ENCODE peak calls at places on chromosome 14, in ten cellular contexts. V is keratinocyte; N is aorta; C is CD8-positive, alpha-beta memory T cell; R is HAP-1; B is IMR-90; X is mesenchymal stem cell; L is cardiac muscle cell; H is stomach; A is ovary. S is an unnamed sample. For H3K4me1, the result is how much of the 10 kb centered on the place peaks cover.

GRCh38 chr14:52522033-52522432 is 30.3 kb downstream of the TXNDC16 start:
- DNase-seq in L (no peak), B (no peak), R (no peak), A (no peak), X (no peak), H (no peak), N (no peak), C (no peak), V (no peak), S (no peak)

GRCh38 chr14:30443368-30444007 is 115.5 kb upstream of the G2E3 start:
- DNase-seq in C (no peak), A (no peak), N (no peak), H (no peak), R (peak), X (peak), V (no peak), L (peak), B (peak), S (no peak)

GRCh38 chr14:54772451-54772881 is 130.2 kb downstream of the GCH1 start:
- DNase-seq in L (no peak), R (no peak), N (no peak), C (no peak), V (no peak), X (peak), A (no peak), B (peak), H (no peak), S (no peak)

GRCh38 chr14:84042992-84043391 is 1487.0 kb upstream of the FLRT2 start:
- DNase-seq in C (no peak), H (no peak), L (peak), R (no peak), V (no peak), A (no peak), B (no peak), N (no peak), X (no peak), S (no peak)

GRCh38 chr14:51498411-51499227 is 153.1 kb upstream of the FRMD6 start:
- DNase-seq in C (no peak), B (no peak), X (no peak), R (no peak), L (no peak), H (no peak), N (no peak), A (no peak), V (peak), S (no peak)

GRCh38 chr14:92596328-92596943 is 82.9 kb downstream of the RIN3 start:
- DNase-seq in N (no peak), B (no peak), A (no peak), L (peak), X (no peak), R (no peak), C (no peak), H (no peak), V (no peak), S (no peak)

GRCh38 chr14:90213099-90213748 is 43.1 kb upstream of the PSMC1 start:
- DNase-seq in R (no peak), A (no peak), B (no peak), V (no peak), N (no peak), C (no peak), L (no peak), X (no peak), H (no peak), S (no peak)

GRCh38 chr14:80902608-80903007 is 38.9 kb downstream of the CEP128 start:
- DNase-seq in N (no peak), L (no peak), X (no peak), H (no peak), B (no peak), C (no peak), A (no peak), R (peak), V (no peak), S (no peak)

GRCh38 chr14:74973003-74973614 is 17.7 kb upstream of the PGF start:
- DNase-seq in L (no peak), A (no peak), H (no peak), R (no peak), C (peak), X (no peak), B (peak), V (no peak), N (peak), S (no peak)

GRCh38 chr14:74257078-74257987 is 18.1 kb downstream of the VSX2 start:
- DNase-seq in L (peak), C (peak), R (peak), V (no peak), H (peak), B (peak), N (no peak), A (peak), X (no peak), S (peak)

GRCh38 chr14:101903111-101903561 is 61.2 kb upstream of the DYNC1H1 start:
- DNase-seq in X (no peak), N (no peak), V (no peak), B (no peak), A (peak), H (no peak), L (no peak), R (no peak), C (no peak), S (no peak)

GRCh38 chr14:63996575-63997220 is 143.9 kb downstream of the SYNE2 start:
- DNase-seq in C (no peak), V (no peak), R (no peak), H (no peak), N (no peak), X (no peak), L (no peak), A (no peak), B (no peak), S (no peak)

GRCh38 chr14:34971381-34971780 is 11.4 kb upstream of the SRP54 start:
- DNase-seq in C (no peak), V (no peak), H (no peak), B (peak), X (peak), N (no peak), R (no peak), L (no peak), A (no peak), S (no peak)

GRCh38 chr14:87044807-87045206 is 948.2 kb downstream of the GALC start:
- DNase-seq in A (no peak), V (no peak), R (no peak), X (no peak), L (no peak), C (no peak), N (no peak), B (no peak), H (no peak), S (no peak)
- H3K4me1 ChIP-seq in A (under half), V (under half), R (under half), X (under half), L (under half), C (under half), N (under half), B (under half), H (under half), S (under half)

DNA sequence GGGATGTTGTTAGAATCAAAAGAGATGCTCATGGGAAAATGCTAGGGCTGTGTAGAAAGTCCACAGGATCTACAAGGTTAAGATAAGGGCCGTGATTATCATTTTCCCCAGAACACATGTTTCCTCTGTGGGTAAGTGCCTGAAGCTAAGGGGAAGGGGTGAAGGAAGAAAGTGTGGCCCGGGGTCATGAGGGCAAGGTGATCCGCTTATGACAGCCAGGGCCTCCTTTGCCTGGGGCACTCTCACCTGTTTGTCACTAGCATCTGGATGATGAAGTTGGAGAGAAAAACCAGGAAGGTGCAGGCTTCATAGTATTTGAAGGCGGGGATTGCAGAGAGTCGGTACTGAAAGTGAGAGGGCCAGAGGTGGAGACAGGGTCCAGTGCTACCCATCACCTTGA is 9.7 kb downstream of the ADCY4 start:
- DNase-seq in N (no peak), R (no peak), L (no peak), V (no peak), A (no peak), B (no peak), X (no peak), C (no peak), H (no peak), S (no peak)
- H3K4me3 ChIP-seq in N (no peak), R (no peak), L (no peak), V (no peak), A (no peak), B (no peak), X (no peak), C (no peak), H (no peak), S (no peak)

GRCh38 chr14:100286484-100287191 is 19.6 kb downstream of the SLC25A29 start:
- DNase-seq in B (no peak), H (peak), A (no peak), X (no peak), C (no peak), R (no peak), N (peak), V (no peak), L (no peak), S (no peak)

GRCh38 chr14:100285021-100285912 is 21.0 kb downstream of the SLC25A29 start:
- DNase-seq in B (peak), X (peak), L (peak), N (peak), V (no peak), A (peak), C (peak), H (peak), R (peak), S (peak)

GRCh38 chr14:100285913-100286400 is 20.3 kb downstream of the SLC25A29 start:
- DNase-seq in C (no peak), A (no peak), L (no peak), H (no peak), V (no peak), N (no peak), B (no peak), X (no peak), R (no peak), S (no peak)

GRCh38 chr14:100288382-100289185 is 17.7 kb downstream of the SLC25A29 start:
- DNase-seq in B (peak), X (no peak), L (no peak), N (no peak), A (no peak), R (no peak), H (no peak), V (no peak), C (no peak), S (no peak)

GRCh38 chr14:100287202-100287997 is 18.8 kb downstream of the SLC25A29 start:
- DNase-seq in B (no peak), V (no peak), C (no peak), X (no peak), L (no peak), H (no peak), A (no peak), R (no peak), N (no peak), S (no peak)
- H3K4me1 ChIP-seq in B (under half), V (under half), C (under half), X (under half), L (under half), H (under half), A (under half), R (under half), N (under half), S (under half)

DNA sequence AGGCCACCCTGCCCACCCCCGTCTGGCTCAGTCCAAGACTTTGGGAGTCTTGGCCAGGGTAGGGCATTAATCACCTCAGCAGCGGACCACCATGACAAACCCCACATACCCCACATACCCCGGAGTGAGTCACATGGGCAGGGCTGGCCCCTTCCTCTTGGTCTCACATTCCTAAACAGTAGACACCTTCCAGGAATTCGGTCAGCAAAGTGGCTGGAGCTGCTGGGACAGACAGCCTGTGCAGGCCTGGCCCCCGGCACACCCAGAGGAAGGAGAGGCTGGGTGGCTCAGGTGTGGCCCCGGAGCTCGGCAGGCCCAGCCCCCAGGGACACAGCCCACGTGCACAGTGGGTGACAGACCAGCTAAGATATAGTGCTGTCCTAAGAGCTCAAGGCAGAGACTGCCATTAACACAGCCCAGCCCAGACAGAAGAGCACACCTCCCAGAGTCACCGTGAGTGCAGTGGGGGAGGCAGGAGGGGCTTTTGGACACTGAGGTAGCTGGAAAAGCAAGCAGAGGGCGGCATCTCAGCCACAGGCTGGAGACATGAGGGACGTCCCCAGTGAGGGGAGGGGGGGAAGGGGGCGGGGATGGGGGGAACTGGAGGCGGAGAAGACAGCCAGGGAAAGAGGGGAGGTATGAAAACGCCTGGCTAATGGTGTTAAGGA is 24.0 kb downstream of the CCDC85C start:
- DNase-seq in A (no peak), L (peak), H (peak), B (peak), V (peak), C (no peak), N (no peak), X (no peak), R (no peak), S (no peak)
- H3K4me3 ChIP-seq in A (no peak), L (no peak), H (no peak), B (no peak), V (peak), C (no peak), N (no peak), X (peak), R (no peak), S (no peak)

GRCh38 chr14:105058521-105059034 is 6.7 kb downstream of the GPR132 start:
- DNase-seq in C (no peak), A (no peak), R (no peak), N (no peak), L (no peak), H (no peak), X (no peak), B (no peak), V (no peak), S (no peak)

GRCh38 chr14:105060751-105061427 is 4.3 kb downstream of the GPR132 start:
- DNase-seq in X (no peak), V (no peak), H (peak), A (no peak), C (peak), R (no peak), N (peak), L (no peak), B (no peak), S (no peak)

GRCh38 chr14:105059035-105059916 is 6.0 kb downstream of the GPR132 start:
- DNase-seq in X (no peak), N (no peak), B (no peak), C (peak), A (no peak), L (no peak), V (no peak), R (no peak), H (no peak), S (no peak)

GRCh38 chr14:105061428-105062047 is 3.7 kb downstream of the GPR132 start:
- DNase-seq in X (no peak), R (no peak), H (peak), V (no peak), N (peak), B (no peak), A (no peak), C (peak), L (no peak), S (peak)

GRCh38 chr14:105059917-105060565 is 5.2 kb downstream of the GPR132 start:
- DNase-seq in X (no peak), L (no peak), N (no peak), V (no peak), A (no peak), B (no peak), R (no peak), H (no peak), C (no peak), S (no peak)
- H3K4me1 ChIP-seq in X (under half), L (under half), N (under half), V (under half), A (under half), B (under half), R (under half), H (under half), C (half or more), S (half or more)

GRCh38 chr14:103104389-103104653 is 9.8 kb downstream of the EXOC3L4 start:
- DNase-seq in H (no peak), C (no peak), V (no peak), X (no peak), N (no peak), A (no peak), B (no peak), R (no peak), L (no peak), S (no peak)
- H3K4me3 ChIP-seq in H (no peak), C (no peak), V (no peak), X (no peak), N (no peak), A (no peak), B (no peak), R (no peak), L (no peak), S (no peak)

DNA sequence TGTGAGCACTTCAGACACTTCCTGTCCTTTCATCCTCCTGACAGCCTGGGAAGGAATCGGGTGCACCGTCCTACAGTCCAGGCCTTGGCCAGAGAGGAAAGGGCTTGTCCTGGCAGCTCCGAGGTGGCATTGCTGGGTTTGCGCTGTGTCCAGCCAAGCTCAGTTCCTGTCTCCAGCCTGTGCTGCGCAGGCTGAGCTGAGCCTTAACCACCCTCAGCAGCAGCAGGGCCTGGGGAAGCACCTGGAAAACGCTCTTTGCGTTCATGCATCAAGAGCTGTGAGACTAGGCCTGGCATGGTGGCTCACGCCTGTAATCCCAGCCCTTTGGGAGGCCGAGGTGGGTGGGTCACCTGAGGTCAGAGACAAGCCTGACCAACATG is 33.7 kb upstream of the EML1 start:
- DNase-seq in L (no peak), C (no peak), X (no peak), A (no peak), B (no peak), H (no peak), V (no peak), R (no peak), N (no peak), S (no peak)
- H3K4me1 ChIP-seq in L (under half), C (under half), X (under half), A (under half), B (under half), H (under half), V (under half), R (under half), N (under half), S (under half)